ENCODE peak calls at places on chromosome 1, in eight cellular contexts. W is naive thymus-derived CD4-positive, alpha-beta T cell; G is right cardiac atrium; Y is CD8-positive, alpha-beta memory T cell; E is mesendoderm; D is endodermal cell; A is colonic mucosa; H is kidney. X is an unnamed sample.

GRCh38 chr1:156214024-156214748 is 1.4 kb downstream of the PMF1 start:
- DNase-seq in W (no peak), G (no peak), Y (no peak), E (peak; percentile 81), D (peak; percentile 47), A (no peak), H (no peak), X (no peak)

GRCh38 chr1:37741662-37742061 is 23.3 kb downstream of the EPHA10 start:
- DNase-seq in W (no peak), G (no peak), Y (no peak), E (no peak), D (no peak), A (no peak), H (no peak), X (no peak)

GRCh38 chr1:23533288-23534130 is 2.5 kb upstream of the E2F2 start:
- DNase-seq in W (no peak), G (peak; percentile 63), Y (no peak), E (no peak), D (no peak), A (no peak), H (no peak), X (no peak)

GRCh38 chr1:34656706-34657105 is 98.1 kb upstream of the GJB5 start:
- DNase-seq in W (no peak), G (no peak), Y (no peak), E (no peak), D (peak; percentile 58), A (no peak), H (no peak), X (no peak)

GRCh38 chr1:179875606-179876288 is 1.9 kb downstream of the TOR1AIP2 start:
- DNase-seq in W (no peak), G (no peak), Y (no peak), E (no peak), D (no peak), A (no peak), H (no peak), X (no peak)

GRCh38 chr1:208090776-208091291 is 153.3 kb downstream of the PLXNA2 start:
- DNase-seq in W (no peak), G (no peak), Y (no peak), E (no peak), D (no peak), A (no peak), H (no peak), X (no peak)

GRCh38 chr1:167634435-167634834 is 4.4 kb downstream of the RCSD1 start:
- DNase-seq in W (no peak), G (no peak), Y (no peak), E (no peak), D (no peak), A (no peak), H (no peak), X (no peak)

GRCh38 chr1:165431079-165431478 is 13.8 kb downstream of the RXRG start:
- DNase-seq in W (no peak), G (no peak), Y (no peak), E (no peak), D (peak; percentile 26), A (no peak), H (no peak), X (no peak)

GRCh38 chr1:23370270-23370743 is 671 bp upstream of the ZNF436 start:
- DNase-seq in W (no peak), G (no peak), Y (no peak), E (no peak), D (peak; percentile 44), A (no peak), H (no peak), X (no peak)

GRCh38 chr1:19643113-19643512 is 998 bp upstream of the NBL1 start:
- DNase-seq in W (no peak), G (no peak), Y (no peak), E (no peak), D (peak; percentile 62), A (peak; percentile 92), H (no peak), X (no peak)

GRCh38 chr1:67812225-67812624 is 21.0 kb downstream of the GNG12 start:
- DNase-seq in W (no peak), G (no peak), Y (no peak), E (no peak), D (no peak), A (no peak), H (no peak), X (no peak)

GRCh38 chr1:67816506-67816905 is 16.8 kb downstream of the GNG12 start:
- DNase-seq in W (no peak), G (no peak), Y (no peak), E (no peak), D (no peak), A (peak; percentile 38), H (no peak), X (no peak)

GRCh38 chr1:67815303-67816095 is 17.8 kb downstream of the GNG12 start:
- DNase-seq in W (no peak), G (no peak), Y (no peak), E (no peak), D (no peak), A (peak; percentile 96), H (no peak), X (no peak)

GRCh38 chr1:67816096-67816493 is 17.2 kb downstream of the GNG12 start:
- DNase-seq in W (no peak), G (no peak), Y (no peak), E (no peak), D (no peak), A (peak; percentile 82), H (no peak), X (no peak)

GRCh38 chr1:67814121-67814772 is 19.0 kb downstream of the GNG12 start:
- DNase-seq in W (no peak), G (no peak), Y (no peak), E (no peak), D (no peak), A (no peak), H (no peak), X (no peak)
- H3K27ac ChIP-seq in W (no peak overlapping the region), G (no peak overlapping the region), Y (no peak overlapping the region), E (no peak overlapping the region), D (no peak overlapping the region), A (peak overlapping the region; percentile 87), H (peak overlapping the region; percentile 2), X (peak overlapping the region; percentile 67)

GRCh38 chr1:101174722-101175121 is 62.1 kb upstream of the S1PR1 start:
- DNase-seq in W (no peak), G (no peak), Y (no peak), E (peak; percentile 45), D (no peak), A (no peak), H (no peak), X (no peak)
- H3K4me1 ChIP-seq in W (peaks cover 9% of the 10 kb centered on the region), G (no peaks in the 10 kb centered on the region), Y (peaks cover 16% of the 10 kb centered on the region), E (no peaks in the 10 kb centered on the region), D (no peaks in the 10 kb centered on the region), A (no peaks in the 10 kb centered on the region), H (no peaks in the 10 kb centered on the region), X (peaks cover 20% of the 10 kb centered on the region)

GRCh38 chr1:31703431-31704260 is at the start of gene COL16A1:
- DNase-seq in W (no peak), G (peak; percentile 96), Y (no peak), E (peak; percentile 54), D (peak; percentile 85), A (peak; percentile 65), H (peak; percentile 94), X (peak; percentile 77)

GRCh38 chr1:31699341-31699891 is 4.4 kb downstream of the COL16A1 start:
- DNase-seq in W (peak; percentile 9), G (no peak), Y (no peak), E (no peak), D (no peak), A (no peak), H (no peak), X (no peak)

GRCh38 chr1:31702836-31703404 is 897 bp downstream of the COL16A1 start:
- DNase-seq in W (no peak), G (no peak), Y (no peak), E (no peak), D (no peak), A (no peak), H (no peak), X (no peak)

GRCh38 chr1:31701137-31701736 is 2.6 kb downstream of the COL16A1 start:
- DNase-seq in W (no peak), G (peak; percentile 92), Y (no peak), E (peak; percentile 84), D (peak; percentile 62), A (peak; percentile 81), H (peak; percentile 95), X (peak; percentile 78)

DNA sequence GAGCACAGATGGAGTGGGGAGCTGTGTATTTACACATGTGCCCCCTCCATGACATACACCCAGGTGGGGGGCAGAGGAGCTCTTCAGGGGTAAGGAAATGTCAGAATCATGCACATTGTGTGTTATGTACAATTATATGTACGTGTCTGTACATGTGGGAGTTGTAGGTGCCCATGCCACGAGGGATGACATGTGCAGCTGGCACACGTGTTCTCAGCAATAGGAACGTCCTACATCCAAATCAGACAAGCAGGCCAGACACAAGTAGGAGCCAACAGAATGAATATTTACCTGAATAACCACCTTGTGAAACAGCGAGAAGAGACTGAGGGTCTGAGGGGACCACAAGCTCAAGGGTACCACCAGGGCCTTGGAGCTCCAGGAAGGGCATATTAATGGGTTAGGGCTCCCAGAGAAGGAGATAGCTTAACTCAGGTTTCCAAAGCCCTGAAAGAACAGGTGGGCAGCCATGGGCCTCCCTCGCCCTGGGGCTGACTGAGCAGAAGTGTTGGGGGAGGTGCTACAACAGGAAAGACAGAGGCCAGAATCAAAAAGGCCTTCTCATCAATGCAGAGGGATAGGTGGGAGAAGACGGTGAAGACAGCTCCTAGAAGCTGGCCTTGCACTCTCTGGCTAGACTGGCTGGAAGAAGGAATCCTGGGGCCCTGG is 3.2 kb downstream of the COL16A1 start:
- DNase-seq in W (no peak), G (no peak), Y (no peak), E (no peak), D (no peak), A (no peak), H (no peak), X (no peak)
- H3K4me3 ChIP-seq in W (no peak overlapping the region), G (no peak overlapping the region), Y (no peak overlapping the region), E (no peak overlapping the region), D (no peak overlapping the region), A (no peak overlapping the region), H (no peak overlapping the region), X (no peak overlapping the region)

GRCh38 chr1:93743465-93743864 is 61.8 kb upstream of the BCAR3 start:
- DNase-seq in W (no peak), G (no peak), Y (no peak), E (no peak), D (no peak), A (no peak), H (no peak), X (no peak)

GRCh38 chr1:93746009-93746408 is 64.4 kb upstream of the BCAR3 start:
- DNase-seq in W (no peak), G (no peak), Y (no peak), E (no peak), D (no peak), A (no peak), H (no peak), X (no peak)

GRCh38 chr1:93749487-93749886 is 67.8 kb upstream of the BCAR3 start:
- DNase-seq in W (no peak), G (no peak), Y (no peak), E (no peak), D (no peak), A (no peak), H (no peak), X (no peak)

GRCh38 chr1:93744299-93744988 is 62.8 kb upstream of the BCAR3 start:
- DNase-seq in W (no peak), G (no peak), Y (no peak), E (no peak), D (no peak), A (no peak), H (no peak), X (no peak)

DNA sequence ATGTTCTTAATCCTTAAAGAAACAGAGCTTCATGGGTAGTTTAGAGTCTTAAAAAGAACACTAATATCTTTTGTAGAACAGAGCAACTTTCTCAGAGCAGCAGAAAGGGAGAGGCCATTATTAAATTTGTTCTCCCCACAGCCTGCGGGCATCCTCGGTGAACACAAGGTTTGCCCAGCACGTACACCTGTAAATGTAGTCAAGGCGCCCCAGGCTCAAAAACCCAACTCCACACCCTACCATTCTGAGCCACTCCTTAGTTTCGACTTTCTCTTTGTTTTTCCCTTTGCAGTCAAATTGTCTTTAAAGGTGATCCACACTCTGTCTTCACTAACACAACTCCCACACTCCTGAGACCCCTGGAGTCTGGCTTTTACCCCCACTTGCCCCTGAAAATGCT is 64.8 kb upstream of the BCAR3 start:
- DNase-seq in W (no peak), G (no peak), Y (no peak), E (no peak), D (no peak), A (no peak), H (no peak), X (no peak)
- H3K27ac ChIP-seq in W (no peak overlapping the region), G (no peak overlapping the region), Y (no peak overlapping the region), E (no peak overlapping the region), D (no peak overlapping the region), A (no peak overlapping the region), H (no peak overlapping the region), X (no peak overlapping the region)